ENCODE peak calls at places on chromosomes 4 and X, in ten cellular contexts. One of them, this sample, is unnamed.
A peak's percentile ranks its signal among the peaks of the same experiment; 100 is the strongest.

GRCh38 chrX:13283968-13284914 is 35.6 kb downstream of the ATXN3L start:
- DNase-seq in endothelial cell of umbilical vein: peak; percentile 71
- DNase-seq in gastrocnemius medialis: no peak
- DNase-seq in ovary: no peak
- DNase-seq in K562: no peak
- DNase-seq in WERI-Rb-1: no peak
- DNase-seq in substantia nigra: no peak
- DNase-seq in RWPE1: peak; percentile 16
- DNase-seq in brain microvascular endothelial cell: peak; percentile 27
- DNase-seq in lower lobe of right lung: no peak
- DNase-seq in this sample: no peak

GRCh38 chr4:119729815-119730643 is 101.4 kb upstream of the PDE5A start:
- DNase-seq in endothelial cell of umbilical vein: peak; percentile 93
- DNase-seq in K562: no peak
- DNase-seq in lower lobe of right lung: no peak
- DNase-seq in RWPE1: peak; percentile 26
- DNase-seq in brain microvascular endothelial cell: peak; percentile 98
- DNase-seq in WERI-Rb-1: no peak
- DNase-seq in ovary: no peak
- DNase-seq in gastrocnemius medialis: no peak
- DNase-seq in substantia nigra: no peak
- DNase-seq in this sample: peak; percentile 77

GRCh38 chrX:24023972-24024664 is 2.9 kb downstream of the KLHL15 start:
- DNase-seq in ovary: no peak
- DNase-seq in gastrocnemius medialis: no peak
- DNase-seq in K562: no peak
- DNase-seq in brain microvascular endothelial cell: peak; percentile 6
- DNase-seq in endothelial cell of umbilical vein: peak; percentile 49
- DNase-seq in lower lobe of right lung: no peak
- DNase-seq in WERI-Rb-1: no peak
- DNase-seq in substantia nigra: no peak
- DNase-seq in RWPE1: no peak
- DNase-seq in this sample: peak; percentile 38

GRCh38 chr4:2251795-2252529 is 9.9 kb downstream of the MXD4 start:
- DNase-seq in endothelial cell of umbilical vein: no peak
- DNase-seq in RWPE1: no peak
- DNase-seq in gastrocnemius medialis: no peak
- DNase-seq in WERI-Rb-1: peak; percentile 7
- DNase-seq in brain microvascular endothelial cell: no peak
- DNase-seq in substantia nigra: no peak
- DNase-seq in ovary: peak; percentile 30
- DNase-seq in lower lobe of right lung: peak; percentile 30
- DNase-seq in K562: no peak
- DNase-seq in this sample: no peak

GRCh38 chrX:64642482-64642881 is 247.2 kb upstream of the MTMR8 start:
- DNase-seq in K562: no peak
- DNase-seq in substantia nigra: no peak
- DNase-seq in lower lobe of right lung: no peak
- DNase-seq in gastrocnemius medialis: no peak
- DNase-seq in RWPE1: no peak
- DNase-seq in ovary: no peak
- DNase-seq in endothelial cell of umbilical vein: no peak
- DNase-seq in brain microvascular endothelial cell: no peak
- DNase-seq in WERI-Rb-1: peak; percentile 24
- DNase-seq in this sample: no peak

GRCh38 chr4:98260047-98260578 is 1.1 kb upstream of the RAP1GDS1 start:
- DNase-seq in endothelial cell of umbilical vein: peak; percentile 58
- DNase-seq in RWPE1: peak; percentile 32
- DNase-seq in lower lobe of right lung: no peak
- DNase-seq in ovary: peak; percentile 73
- DNase-seq in WERI-Rb-1: no peak
- DNase-seq in gastrocnemius medialis: peak; percentile 34
- DNase-seq in substantia nigra: peak; percentile 75
- DNase-seq in brain microvascular endothelial cell: no peak
- DNase-seq in K562: peak; percentile 23
- DNase-seq in this sample: peak; percentile 73

GRCh38 chrX:119686087-119686639 is 6.8 kb downstream of the SEPTIN6 start:
- DNase-seq in WERI-Rb-1: peak; percentile 18
- DNase-seq in substantia nigra: peak; percentile 17
- DNase-seq in RWPE1: no peak
- DNase-seq in brain microvascular endothelial cell: no peak
- DNase-seq in ovary: no peak
- DNase-seq in lower lobe of right lung: no peak
- DNase-seq in gastrocnemius medialis: no peak
- DNase-seq in K562: no peak
- DNase-seq in endothelial cell of umbilical vein: no peak
- DNase-seq in this sample: no peak

GRCh38 chr4:16168144-16168543 is 58.1 kb downstream of the TAPT1 start:
- DNase-seq in K562: no peak
- DNase-seq in ovary: no peak
- DNase-seq in RWPE1: no peak
- DNase-seq in brain microvascular endothelial cell: no peak
- DNase-seq in WERI-Rb-1: no peak
- DNase-seq in gastrocnemius medialis: no peak
- DNase-seq in endothelial cell of umbilical vein: no peak
- DNase-seq in lower lobe of right lung: no peak
- DNase-seq in substantia nigra: no peak
- DNase-seq in this sample: no peak

GRCh38 chr4:16926214-16926613 is 27.8 kb upstream of the LDB2 start:
- DNase-seq in K562: no peak
- DNase-seq in gastrocnemius medialis: no peak
- DNase-seq in WERI-Rb-1: no peak
- DNase-seq in RWPE1: no peak
- DNase-seq in brain microvascular endothelial cell: no peak
- DNase-seq in endothelial cell of umbilical vein: no peak
- DNase-seq in lower lobe of right lung: no peak
- DNase-seq in ovary: no peak
- DNase-seq in substantia nigra: no peak
- DNase-seq in this sample: no peak

GRCh38 chr4:30717208-30718020 is 2.8 kb upstream of the PCDH7 start:
- DNase-seq in gastrocnemius medialis: no peak
- DNase-seq in ovary: peak; percentile 46
- DNase-seq in RWPE1: peak; percentile 51
- DNase-seq in substantia nigra: peak; percentile 55
- DNase-seq in endothelial cell of umbilical vein: peak; percentile 84
- DNase-seq in lower lobe of right lung: peak; percentile 51
- DNase-seq in brain microvascular endothelial cell: peak; percentile 42
- DNase-seq in WERI-Rb-1: peak; percentile 53
- DNase-seq in K562: no peak
- DNase-seq in this sample: peak; percentile 69

GRCh38 chrX:13485167-13485566 is 84.2 kb upstream of the EGFL6 start:
- DNase-seq in brain microvascular endothelial cell: no peak
- DNase-seq in gastrocnemius medialis: no peak
- DNase-seq in K562: no peak
- DNase-seq in RWPE1: peak; percentile 20
- DNase-seq in ovary: no peak
- DNase-seq in substantia nigra: no peak
- DNase-seq in WERI-Rb-1: no peak
- DNase-seq in endothelial cell of umbilical vein: no peak
- DNase-seq in lower lobe of right lung: no peak
- DNase-seq in this sample: no peak

GRCh38 chr4:37970702-37971101 is 10.5 kb downstream of the PTTG2 start:
- DNase-seq in RWPE1: peak; percentile 46
- DNase-seq in lower lobe of right lung: peak; percentile 86
- DNase-seq in ovary: no peak
- DNase-seq in endothelial cell of umbilical vein: peak; percentile 49
- DNase-seq in substantia nigra: peak; percentile 19
- DNase-seq in K562: peak; percentile 37
- DNase-seq in WERI-Rb-1: peak; percentile 60
- DNase-seq in brain microvascular endothelial cell: peak; percentile 43
- DNase-seq in gastrocnemius medialis: peak; percentile 88
- DNase-seq in this sample: no peak

GRCh38 chrX:149829751-149830191 is 48.0 kb downstream of the MAGEA9 start:
- DNase-seq in K562: no peak
- DNase-seq in WERI-Rb-1: no peak
- DNase-seq in substantia nigra: no peak
- DNase-seq in lower lobe of right lung: no peak
- DNase-seq in gastrocnemius medialis: no peak
- DNase-seq in endothelial cell of umbilical vein: no peak
- DNase-seq in ovary: no peak
- DNase-seq in RWPE1: peak; percentile 6
- DNase-seq in brain microvascular endothelial cell: peak; percentile 71
- DNase-seq in this sample: no peak

GRCh38 chr4:81369898-81370297 is 101.8 kb downstream of the RASGEF1B start:
- DNase-seq in endothelial cell of umbilical vein: no peak
- DNase-seq in WERI-Rb-1: no peak
- DNase-seq in RWPE1: no peak
- DNase-seq in ovary: no peak
- DNase-seq in brain microvascular endothelial cell: no peak
- DNase-seq in substantia nigra: no peak
- DNase-seq in gastrocnemius medialis: no peak
- DNase-seq in K562: no peak
- DNase-seq in lower lobe of right lung: no peak
- DNase-seq in this sample: no peak

GRCh38 chr4:177313263-177313662 is 3.6 kb downstream of the NEIL3 start:
- DNase-seq in endothelial cell of umbilical vein: no peak
- DNase-seq in ovary: no peak
- DNase-seq in K562: no peak
- DNase-seq in substantia nigra: no peak
- DNase-seq in brain microvascular endothelial cell: no peak
- DNase-seq in lower lobe of right lung: no peak
- DNase-seq in RWPE1: no peak
- DNase-seq in gastrocnemius medialis: no peak
- DNase-seq in WERI-Rb-1: no peak
- DNase-seq in this sample: no peak

GRCh38 chr4:153205028-153205648 is 895 bp downstream of the TRIM2 start:
- DNase-seq in endothelial cell of umbilical vein: no peak
- DNase-seq in WERI-Rb-1: no peak
- DNase-seq in lower lobe of right lung: no peak
- DNase-seq in brain microvascular endothelial cell: no peak
- DNase-seq in gastrocnemius medialis: no peak
- DNase-seq in ovary: no peak
- DNase-seq in substantia nigra: no peak
- DNase-seq in RWPE1: no peak
- DNase-seq in K562: peak; percentile 34
- DNase-seq in this sample: peak; percentile 80
- H3K27ac ChIP-seq in endothelial cell of umbilical vein: no peak overlapping the region
- H3K27ac ChIP-seq in WERI-Rb-1: peak overlapping the region; percentile 42
- H3K27ac ChIP-seq in lower lobe of right lung: no peak overlapping the region
- H3K27ac ChIP-seq in brain microvascular endothelial cell: no peak overlapping the region
- H3K27ac ChIP-seq in gastrocnemius medialis: no peak overlapping the region
- H3K27ac ChIP-seq in ovary: no peak overlapping the region
- H3K27ac ChIP-seq in substantia nigra: peak overlapping the region; percentile 97
- H3K27ac ChIP-seq in RWPE1: no peak overlapping the region
- H3K27ac ChIP-seq in K562: no peak overlapping the region
- H3K27ac ChIP-seq in this sample: peak overlapping the region; percentile 97

GRCh38 chrX:76428243-76429130 is 977 bp downstream of the MAGEE1 start:
- DNase-seq in endothelial cell of umbilical vein: no peak
- DNase-seq in ovary: no peak
- DNase-seq in gastrocnemius medialis: peak; percentile 9
- DNase-seq in substantia nigra: peak; percentile 29
- DNase-seq in lower lobe of right lung: peak; percentile 43
- DNase-seq in RWPE1: no peak
- DNase-seq in brain microvascular endothelial cell: no peak
- DNase-seq in K562: no peak
- DNase-seq in WERI-Rb-1: peak; percentile 7
- DNase-seq in this sample: peak; percentile 16

GRCh38 chrX:76439188-76439587 is 11.7 kb downstream of the MAGEE1 start:
- DNase-seq in gastrocnemius medialis: no peak
- DNase-seq in brain microvascular endothelial cell: no peak
- DNase-seq in K562: no peak
- DNase-seq in substantia nigra: no peak
- DNase-seq in RWPE1: no peak
- DNase-seq in lower lobe of right lung: no peak
- DNase-seq in WERI-Rb-1: no peak
- DNase-seq in endothelial cell of umbilical vein: no peak
- DNase-seq in ovary: no peak
- DNase-seq in this sample: no peak

GRCh38 chrX:76434103-76434741 is 6.7 kb downstream of the MAGEE1 start:
- DNase-seq in ovary: no peak
- DNase-seq in K562: no peak
- DNase-seq in substantia nigra: no peak
- DNase-seq in endothelial cell of umbilical vein: no peak
- DNase-seq in WERI-Rb-1: no peak
- DNase-seq in brain microvascular endothelial cell: no peak
- DNase-seq in gastrocnemius medialis: no peak
- DNase-seq in lower lobe of right lung: no peak
- DNase-seq in RWPE1: no peak
- DNase-seq in this sample: no peak

GRCh38 chrX:76427560-76428242 is at the start of gene MAGEE1:
- DNase-seq in brain microvascular endothelial cell: peak; percentile 37
- DNase-seq in WERI-Rb-1: peak; percentile 70
- DNase-seq in substantia nigra: peak; percentile 83
- DNase-seq in RWPE1: peak; percentile 47
- DNase-seq in endothelial cell of umbilical vein: peak; percentile 51
- DNase-seq in ovary: peak; percentile 86
- DNase-seq in lower lobe of right lung: peak; percentile 74
- DNase-seq in K562: peak; percentile 67
- DNase-seq in gastrocnemius medialis: peak; percentile 55
- DNase-seq in this sample: peak; percentile 79

GRCh38 chrX:76433219-76433618 is 5.7 kb downstream of the MAGEE1 start:
- DNase-seq in RWPE1: no peak
- DNase-seq in endothelial cell of umbilical vein: no peak
- DNase-seq in lower lobe of right lung: no peak
- DNase-seq in K562: no peak
- DNase-seq in gastrocnemius medialis: no peak
- DNase-seq in ovary: no peak
- DNase-seq in WERI-Rb-1: no peak
- DNase-seq in substantia nigra: no peak
- DNase-seq in brain microvascular endothelial cell: no peak
- DNase-seq in this sample: no peak
- H3K27ac ChIP-seq in RWPE1: no peak overlapping the region
- H3K27ac ChIP-seq in endothelial cell of umbilical vein: no peak overlapping the region
- H3K27ac ChIP-seq in lower lobe of right lung: no peak overlapping the region
- H3K27ac ChIP-seq in K562: no peak overlapping the region
- H3K27ac ChIP-seq in gastrocnemius medialis: no peak overlapping the region
- H3K27ac ChIP-seq in ovary: no peak overlapping the region
- H3K27ac ChIP-seq in WERI-Rb-1: no peak overlapping the region
- H3K27ac ChIP-seq in substantia nigra: no peak overlapping the region
- H3K27ac ChIP-seq in brain microvascular endothelial cell: no peak overlapping the region
- H3K27ac ChIP-seq in this sample: no peak overlapping the region

DNA sequence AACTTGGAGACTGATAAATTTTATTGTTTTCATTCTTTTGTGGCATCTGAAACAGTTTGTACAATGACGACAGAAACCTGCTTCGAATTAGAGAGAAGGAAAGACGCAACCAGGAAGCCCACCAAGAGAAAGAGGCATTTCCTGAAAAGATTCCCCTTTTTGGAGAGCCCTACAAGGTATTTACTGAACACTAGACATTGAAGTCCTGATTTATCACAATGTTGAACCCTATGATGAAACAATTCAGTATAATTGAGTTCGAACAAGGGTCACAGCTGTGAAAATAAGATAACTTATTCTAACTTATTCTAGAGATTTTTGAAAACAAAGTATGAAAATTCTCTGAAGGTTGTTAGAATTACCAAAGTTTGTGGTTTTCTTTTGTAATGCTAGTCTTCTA is 111.3 kb downstream of the AFF1 start:
- DNase-seq in brain microvascular endothelial cell: no peak
- DNase-seq in endothelial cell of umbilical vein: peak; percentile 92
- DNase-seq in lower lobe of right lung: no peak
- DNase-seq in substantia nigra: no peak
- DNase-seq in K562: no peak
- DNase-seq in RWPE1: no peak
- DNase-seq in gastrocnemius medialis: no peak
- DNase-seq in ovary: no peak
- DNase-seq in WERI-Rb-1: no peak
- DNase-seq in this sample: no peak
- H3K27ac ChIP-seq in brain microvascular endothelial cell: peak overlapping the region; percentile 13
- H3K27ac ChIP-seq in endothelial cell of umbilical vein: peak overlapping the region; percentile 66
- H3K27ac ChIP-seq in lower lobe of right lung: peak overlapping the region; percentile 68
- H3K27ac ChIP-seq in substantia nigra: peak overlapping the region; percentile 30
- H3K27ac ChIP-seq in K562: no peak overlapping the region
- H3K27ac ChIP-seq in RWPE1: no peak overlapping the region
- H3K27ac ChIP-seq in gastrocnemius medialis: peak overlapping the region; percentile 95
- H3K27ac ChIP-seq in ovary: peak overlapping the region; percentile 62
- H3K27ac ChIP-seq in WERI-Rb-1: no peak overlapping the region
- H3K27ac ChIP-seq in this sample: no peak overlapping the region

GRCh38 chr4:185902654-185903053 is 90.7 kb upstream of the SORBS2 start:
- DNase-seq in gastrocnemius medialis: no peak
- DNase-seq in endothelial cell of umbilical vein: no peak
- DNase-seq in substantia nigra: no peak
- DNase-seq in ovary: no peak
- DNase-seq in brain microvascular endothelial cell: peak; percentile 21
- DNase-seq in RWPE1: no peak
- DNase-seq in WERI-Rb-1: no peak
- DNase-seq in K562: no peak
- DNase-seq in lower lobe of right lung: no peak
- DNase-seq in this sample: no peak
- H3K27ac ChIP-seq in gastrocnemius medialis: no peak overlapping the region
- H3K27ac ChIP-seq in endothelial cell of umbilical vein: no peak overlapping the region
- H3K27ac ChIP-seq in substantia nigra: no peak overlapping the region
- H3K27ac ChIP-seq in ovary: no peak overlapping the region
- H3K27ac ChIP-seq in brain microvascular endothelial cell: no peak overlapping the region
- H3K27ac ChIP-seq in RWPE1: no peak overlapping the region
- H3K27ac ChIP-seq in WERI-Rb-1: no peak overlapping the region
- H3K27ac ChIP-seq in K562: no peak overlapping the region
- H3K27ac ChIP-seq in lower lobe of right lung: no peak overlapping the region
- H3K27ac ChIP-seq in this sample: no peak overlapping the region

This sample was measured in hepatocyte.